ENCODE peak calls at places on chromosomes 1 and 21, in eight cellular contexts. S is aorta; U is T-helper 1 cell; E is AG20443; P is stimulated activated CD8-positive, alpha-beta memory T cell treated with anti-CD3 and anti-CD28 coated beads, Interleukin-12 subunit alpha, Interleukin-12 subunit beta, amount 100 ng/mL, for 1 hour; X is NCI-H524; G is colonic mucosa; Z is adrenal gland. L is an unnamed sample.

GRCh38 chr21:38054334-38054733 is 138.1 kb upstream of the KCNJ6 start:
- DNase-seq in G (no peak), S (no peak), Z (no peak), X (peak; percentile 83), U (no peak), E (no peak), P (no peak), L (no peak)

GRCh38 chr1:41524676-41525675 is 40.5 kb upstream of the EDN2 start:
- DNase-seq in S (no peak), E (no peak), X (no peak), P (no peak), Z (no peak), U (no peak), G (no peak), L (no peak)

GRCh38 chr1:99018313-99018712 is 13.7 kb upstream of the PLPPR5 start:
- DNase-seq in Z (no peak), G (no peak), E (no peak), X (no peak), P (no peak), S (no peak), U (no peak), L (no peak)

GRCh38 chr1:40997096-40997495 is 17.6 kb downstream of the CTPS1 start:
- DNase-seq in P (no peak), Z (no peak), X (no peak), G (no peak), E (no peak), S (no peak), U (no peak), L (no peak)

GRCh38 chr1:22710688-22711024 is at the start of gene EPHB2:
- DNase-seq in U (no peak), S (no peak), E (peak; percentile 93), Z (peak; percentile 40), X (peak; percentile 49), G (peak; percentile 63), P (no peak), L (no peak)

GRCh38 chr1:94115900-94116436 is 5.0 kb downstream of the ABCA4 start:
- DNase-seq in X (no peak), S (no peak), G (no peak), E (peak; percentile 77), U (no peak), Z (no peak), P (no peak), L (no peak)

GRCh38 chr1:225830823-225831222 is 20.9 kb downstream of the EPHX1 start:
- DNase-seq in G (no peak), X (no peak), S (no peak), P (no peak), E (no peak), Z (no peak), U (no peak), L (no peak)

GRCh38 chr21:42565886-42566523 is 52.4 kb downstream of the SLC37A1 start:
- DNase-seq in E (no peak), U (no peak), S (peak; percentile 28), Z (peak; percentile 10), P (no peak), G (no peak), X (no peak), L (no peak)

GRCh38 chr1:84936116-84936810 is 43.3 kb upstream of the LPAR3 start:
- DNase-seq in G (peak; percentile 41), Z (peak; percentile 39), E (peak; percentile 78), X (peak; percentile 66), P (peak; percentile 6), U (peak; percentile 16), S (no peak), L (peak; percentile 91)

GRCh38 chr1:215797859-215798258 is 230.8 kb downstream of the KCTD3 start:
- DNase-seq in U (no peak), E (no peak), Z (no peak), S (no peak), G (no peak), X (no peak), P (no peak), L (no peak)

GRCh38 chr21:15029077-15029476 is 35.7 kb downstream of the NRIP1 start:
- DNase-seq in U (no peak), G (no peak), Z (no peak), P (no peak), E (no peak), X (no peak), S (no peak), L (no peak)

GRCh38 chr1:161098161-161099068 is at the start of gene KLHDC9:
- DNase-seq in Z (peak; percentile 92), E (peak; percentile 85), G (peak; percentile 90), U (peak; percentile 50), X (peak; percentile 92), P (peak; percentile 35), S (peak; percentile 78), L (peak; percentile 85)

GRCh38 chr1:38025233-38025632 is 12.7 kb downstream of the UTP11 start:
- DNase-seq in X (no peak), U (no peak), P (no peak), G (no peak), Z (no peak), E (no peak), S (no peak), L (no peak)

GRCh38 chr21:44513389-44514217 is 26.4 kb downstream of the KRTAP10-1 start:
- DNase-seq in S (no peak), G (no peak), P (no peak), U (no peak), X (peak; percentile 27), Z (no peak), E (no peak), L (peak; percentile 92)

GRCh38 chr1:97778718-97779117 is 142.1 kb downstream of the DPYD start:
- DNase-seq in G (no peak), X (no peak), U (no peak), S (no peak), P (no peak), Z (no peak), E (no peak), L (no peak)

GRCh38 chr1:157136133-157136532 is 2.1 kb downstream of the ETV3 start:
- DNase-seq in P (no peak), Z (no peak), U (no peak), E (no peak), X (no peak), G (no peak), S (no peak), L (no peak)

GRCh38 chr1:81582467-81582986 is 218.2 kb upstream of the ADGRL2 start:
- DNase-seq in Z (no peak), G (no peak), S (no peak), X (no peak), E (no peak), U (no peak), P (no peak), L (no peak)

GRCh38 chr1:68218485-68218884 is 13.8 kb downstream of the WLS start:
- DNase-seq in X (no peak), Z (no peak), P (no peak), U (no peak), G (no peak), E (no peak), S (no peak), L (no peak)

GRCh38 chr1:245822997-245823396 is 668.2 kb downstream of the KIF26B start:
- DNase-seq in E (peak; percentile 91), X (no peak), S (no peak), G (no peak), U (no peak), Z (peak; percentile 20), P (no peak), L (no peak)

GRCh38 chr21:35324372-35325220 is 275.5 kb upstream of the RUNX1 start:
- DNase-seq in Z (no peak), P (no peak), E (peak; percentile 76), X (no peak), S (no peak), G (no peak), U (no peak), L (no peak)

GRCh38 chr1:230148194-230148581 is 81.2 kb downstream of the GALNT2 start:
- DNase-seq in X (no peak), P (no peak), E (no peak), G (no peak), U (no peak), S (no peak), Z (no peak), L (no peak)

GRCh38 chr1:232474821-232475220 is 155.1 kb downstream of the SIPA1L2 start:
- DNase-seq in P (no peak), Z (no peak), G (no peak), X (no peak), E (no peak), U (no peak), S (no peak), L (no peak)

GRCh38 chr1:96688737-96689136 is 32.8 kb upstream of the PTBP2 start:
- DNase-seq in G (no peak), P (no peak), X (no peak), U (no peak), S (no peak), Z (no peak), E (no peak), L (no peak)

GRCh38 chr1:171653796-171654704 is 1.6 kb upstream of the MYOC start:
- DNase-seq in S (no peak), P (no peak), E (peak; percentile 30), U (no peak), G (no peak), Z (no peak), X (no peak), L (no peak)

GRCh38 chr1:63877816-63878215 is 104.0 kb downstream of the ROR1 start:
- DNase-seq in U (no peak), G (no peak), X (peak; percentile 86), E (peak; percentile 58), S (no peak), P (no peak), Z (no peak), L (no peak)

GRCh38 chr1:211825990-211826389 is 4.6 kb downstream of the LPGAT1 start:
- DNase-seq in G (no peak), E (peak; percentile 37), P (no peak), U (no peak), S (no peak), Z (no peak), X (no peak), L (no peak)

GRCh38 chr1:167467126-167467725 is 51.1 kb downstream of the CD247 start:
- DNase-seq in E (no peak), X (no peak), U (no peak), S (no peak), G (no peak), Z (no peak), P (no peak), L (no peak)

GRCh38 chr1:39776400-39776713 is 5.2 kb upstream of the OXCT2 start:
- DNase-seq in E (no peak), P (no peak), U (no peak), Z (no peak), G (no peak), S (peak; percentile 51), X (no peak), L (no peak)

GRCh38 chr1:173117108-173117633 is 66.4 kb upstream of the TNFSF18 start:
- DNase-seq in Z (no peak), S (no peak), G (no peak), P (no peak), X (no peak), E (no peak), U (no peak), L (no peak)

GRCh38 chr1:186044079-186044685 is 310.0 kb downstream of the HMCN1 start:
- DNase-seq in P (no peak), S (no peak), X (no peak), Z (no peak), U (no peak), E (no peak), G (no peak), L (no peak)

GRCh38 chr1:245843101-245843500 is 664.0 kb downstream of the SMYD3 start:
- DNase-seq in S (no peak), Z (no peak), G (no peak), E (no peak), U (no peak), P (no peak), X (no peak), L (no peak)

GRCh38 chr1:188027613-188028012 is 1198.9 kb downstream of the PLA2G4A start:
- DNase-seq in S (no peak), Z (no peak), P (no peak), U (no peak), X (no peak), G (no peak), E (no peak), L (no peak)